ENCODE peak calls at places on chromosomes 5 and 9, in eight cellular contexts. One of them, this sample, is unnamed.

GRCh38 chr9:121890746-121891145 is 202.4 kb downstream of the TTLL11 start:
- DNase-seq in A549: no peak
- DNase-seq in mesothelial cell of epicardium: no peak
- DNase-seq in AG09319: no peak
- DNase-seq in esophagus squamous epithelium: no peak
- DNase-seq in ovary: no peak
- DNase-seq in progenitor cell of endocrine pancreas: no peak
- DNase-seq in prostate gland: no peak
- DNase-seq in this sample: no peak

GRCh38 chr5:128836571-128836970 is 128.7 kb upstream of the SLC27A6 start:
- DNase-seq in A549: no peak
- DNase-seq in mesothelial cell of epicardium: no peak
- DNase-seq in AG09319: no peak
- DNase-seq in esophagus squamous epithelium: no peak
- DNase-seq in ovary: no peak
- DNase-seq in progenitor cell of endocrine pancreas: no peak
- DNase-seq in prostate gland: no peak
- DNase-seq in this sample: no peak

GRCh38 chr9:124752967-124753366 is 18.1 kb downstream of the NR6A1 start:
- DNase-seq in A549: no peak
- DNase-seq in mesothelial cell of epicardium: no peak
- DNase-seq in AG09319: no peak
- DNase-seq in esophagus squamous epithelium: no peak
- DNase-seq in ovary: no peak
- DNase-seq in progenitor cell of endocrine pancreas: no peak
- DNase-seq in prostate gland: no peak
- DNase-seq in this sample: no peak

GRCh38 chr5:151880304-151880703 is 44.3 kb downstream of the GLRA1 start:
- DNase-seq in A549: no peak
- DNase-seq in mesothelial cell of epicardium: no peak
- DNase-seq in AG09319: no peak
- DNase-seq in esophagus squamous epithelium: no peak
- DNase-seq in ovary: no peak
- DNase-seq in progenitor cell of endocrine pancreas: no peak
- DNase-seq in prostate gland: no peak
- DNase-seq in this sample: no peak

GRCh38 chr5:67413749-67414148 is 217.2 kb upstream of the CD180 start:
- DNase-seq in A549: no peak
- DNase-seq in mesothelial cell of epicardium: no peak
- DNase-seq in AG09319: no peak
- DNase-seq in esophagus squamous epithelium: no peak
- DNase-seq in ovary: no peak
- DNase-seq in progenitor cell of endocrine pancreas: no peak
- DNase-seq in prostate gland: no peak
- DNase-seq in this sample: no peak

GRCh38 chr5:173781826-173782670 is 106.1 kb upstream of the CPEB4 start:
- DNase-seq in A549: peak; percentile 91
- DNase-seq in mesothelial cell of epicardium: no peak
- DNase-seq in AG09319: peak; percentile 61
- DNase-seq in esophagus squamous epithelium: peak; percentile 32
- DNase-seq in ovary: peak; percentile 80
- DNase-seq in progenitor cell of endocrine pancreas: no peak
- DNase-seq in prostate gland: peak; percentile 36
- DNase-seq in this sample: peak; percentile 23

GRCh38 chr5:175749591-175749990 is 91.7 kb downstream of the HRH2 start:
- DNase-seq in A549: no peak
- DNase-seq in mesothelial cell of epicardium: no peak
- DNase-seq in AG09319: no peak
- DNase-seq in esophagus squamous epithelium: no peak
- DNase-seq in ovary: no peak
- DNase-seq in progenitor cell of endocrine pancreas: no peak
- DNase-seq in prostate gland: no peak
- DNase-seq in this sample: no peak

GRCh38 chr5:93053825-93054224 is 527.2 kb downstream of the NR2F1-AS1 start:
- DNase-seq in A549: peak; percentile 47
- DNase-seq in mesothelial cell of epicardium: no peak
- DNase-seq in AG09319: no peak
- DNase-seq in esophagus squamous epithelium: no peak
- DNase-seq in ovary: no peak
- DNase-seq in progenitor cell of endocrine pancreas: no peak
- DNase-seq in prostate gland: no peak
- DNase-seq in this sample: no peak

GRCh38 chr5:67699560-67699959 is 503.0 kb upstream of the CD180 start:
- DNase-seq in A549: no peak
- DNase-seq in mesothelial cell of epicardium: no peak
- DNase-seq in AG09319: no peak
- DNase-seq in esophagus squamous epithelium: no peak
- DNase-seq in ovary: no peak
- DNase-seq in progenitor cell of endocrine pancreas: no peak
- DNase-seq in prostate gland: no peak
- DNase-seq in this sample: no peak

GRCh38 chr9:109466623-109467590 is 31.2 kb downstream of the PTPN3 start:
- DNase-seq in A549: no peak
- DNase-seq in mesothelial cell of epicardium: no peak
- DNase-seq in AG09319: no peak
- DNase-seq in esophagus squamous epithelium: no peak
- DNase-seq in ovary: no peak
- DNase-seq in progenitor cell of endocrine pancreas: no peak
- DNase-seq in prostate gland: no peak
- DNase-seq in this sample: no peak

GRCh38 chr9:86867658-86868313 is 79.5 kb downstream of the GAS1 start:
- DNase-seq in A549: no peak
- DNase-seq in mesothelial cell of epicardium: no peak
- DNase-seq in AG09319: no peak
- DNase-seq in esophagus squamous epithelium: no peak
- DNase-seq in ovary: no peak
- DNase-seq in progenitor cell of endocrine pancreas: no peak
- DNase-seq in prostate gland: no peak
- DNase-seq in this sample: no peak

GRCh38 chr5:64767959-64768357 is 533 bp downstream of the SREK1IP1 start:
- DNase-seq in A549: peak; percentile 14
- DNase-seq in mesothelial cell of epicardium: no peak
- DNase-seq in AG09319: no peak
- DNase-seq in esophagus squamous epithelium: no peak
- DNase-seq in ovary: no peak
- DNase-seq in progenitor cell of endocrine pancreas: no peak
- DNase-seq in prostate gland: peak; percentile 10
- DNase-seq in this sample: no peak

GRCh38 chr9:31023793-31024192 is 1360.7 kb upstream of the ACO1 start:
- DNase-seq in A549: no peak
- DNase-seq in mesothelial cell of epicardium: no peak
- DNase-seq in AG09319: no peak
- DNase-seq in esophagus squamous epithelium: no peak
- DNase-seq in ovary: no peak
- DNase-seq in progenitor cell of endocrine pancreas: no peak
- DNase-seq in prostate gland: no peak
- DNase-seq in this sample: no peak

DNA sequence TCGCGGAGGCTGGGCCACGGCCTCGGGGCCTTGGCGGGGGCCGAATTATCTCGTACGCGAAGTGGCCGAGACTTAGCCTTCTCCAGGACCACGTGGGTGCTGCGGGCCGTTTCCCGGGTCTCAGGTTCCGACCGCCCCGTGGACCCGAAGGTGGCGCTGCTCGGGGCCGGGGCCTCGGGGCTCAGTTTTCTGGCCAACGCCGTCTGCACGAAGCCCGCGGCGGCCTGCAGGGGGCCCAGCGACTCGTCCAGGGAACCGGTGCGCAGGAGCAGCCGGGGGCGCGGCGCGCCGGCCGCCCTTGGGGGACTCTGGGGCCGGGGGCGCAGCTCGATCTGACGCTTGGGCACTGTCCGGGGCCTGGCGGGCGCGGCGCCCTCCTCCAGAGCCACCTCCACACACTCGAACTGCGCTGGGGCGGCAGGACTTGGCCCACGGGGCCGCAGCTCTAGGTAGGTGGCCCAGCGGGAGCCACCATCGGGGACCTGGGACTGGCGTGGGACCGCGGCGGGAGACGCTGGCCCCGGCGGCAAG is 716 bp downstream of the PROB1 start:
- DNase-seq in A549: no peak
- DNase-seq in mesothelial cell of epicardium: no peak
- DNase-seq in AG09319: no peak
- DNase-seq in esophagus squamous epithelium: no peak
- DNase-seq in ovary: peak; percentile 54
- DNase-seq in progenitor cell of endocrine pancreas: peak; percentile 68
- DNase-seq in prostate gland: no peak
- DNase-seq in this sample: peak; percentile 48
- TF ChIP-seq CTCF in A549: no peak
- TF ChIP-seq CTCF in mesothelial cell of epicardium: peak; percentile 57
- TF ChIP-seq CTCF in AG09319: peak; percentile 43
- TF ChIP-seq CTCF in esophagus squamous epithelium: peak; percentile 67
- TF ChIP-seq CTCF in ovary: no peak
- TF ChIP-seq CTCF in progenitor cell of endocrine pancreas: peak; percentile 72
- TF ChIP-seq CTCF in prostate gland: peak; percentile 40
- TF ChIP-seq CTCF in this sample: peak; percentile 37

GRCh38 chr5:59221769-59222168 is 638.9 kb downstream of the RAB3C start:
- DNase-seq in A549: no peak
- DNase-seq in mesothelial cell of epicardium: no peak
- DNase-seq in AG09319: no peak
- DNase-seq in esophagus squamous epithelium: no peak
- DNase-seq in ovary: no peak
- DNase-seq in progenitor cell of endocrine pancreas: no peak
- DNase-seq in prostate gland: no peak
- DNase-seq in this sample: no peak

GRCh38 chr5:59212596-59212995 is 629.7 kb downstream of the RAB3C start:
- DNase-seq in A549: no peak
- DNase-seq in mesothelial cell of epicardium: no peak
- DNase-seq in AG09319: no peak
- DNase-seq in esophagus squamous epithelium: no peak
- DNase-seq in ovary: no peak
- DNase-seq in progenitor cell of endocrine pancreas: no peak
- DNase-seq in prostate gland: no peak
- DNase-seq in this sample: no peak

GRCh38 chr5:59222687-59223511 is 640.0 kb downstream of the RAB3C start:
- DNase-seq in A549: no peak
- DNase-seq in mesothelial cell of epicardium: no peak
- DNase-seq in AG09319: no peak
- DNase-seq in esophagus squamous epithelium: no peak
- DNase-seq in ovary: no peak
- DNase-seq in progenitor cell of endocrine pancreas: no peak
- DNase-seq in prostate gland: no peak
- DNase-seq in this sample: no peak

GRCh38 chr5:59216845-59217244 is 634.0 kb downstream of the RAB3C start:
- DNase-seq in A549: peak; percentile 43
- DNase-seq in mesothelial cell of epicardium: no peak
- DNase-seq in AG09319: no peak
- DNase-seq in esophagus squamous epithelium: no peak
- DNase-seq in ovary: no peak
- DNase-seq in progenitor cell of endocrine pancreas: no peak
- DNase-seq in prostate gland: no peak
- DNase-seq in this sample: no peak

DNA sequence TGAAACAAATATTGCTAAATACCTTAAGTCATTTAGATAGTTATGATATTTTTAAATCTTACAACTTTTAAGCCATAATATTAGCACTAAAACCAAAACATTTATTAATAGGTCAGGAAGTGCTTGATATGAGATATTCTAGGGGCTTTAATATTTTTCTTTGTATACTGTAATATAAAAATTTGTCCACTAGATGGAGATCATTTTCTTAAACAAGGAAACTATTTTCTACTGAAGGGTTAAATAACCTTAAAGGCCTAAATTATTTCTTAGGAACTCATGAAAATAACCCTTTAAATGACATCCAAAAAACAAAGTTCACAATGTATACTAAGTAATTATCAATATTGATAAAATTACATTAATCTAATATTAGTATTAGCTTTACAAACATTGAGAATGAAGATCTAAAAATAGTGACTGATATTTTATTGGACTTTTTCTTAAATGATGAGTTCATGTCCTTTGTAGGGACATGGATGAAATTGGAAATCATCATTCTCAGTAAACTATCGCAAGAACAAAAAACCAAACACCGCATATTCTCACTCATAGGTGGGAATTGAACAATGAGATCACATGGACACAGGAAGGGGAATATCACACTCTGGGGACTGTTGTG is 635.7 kb downstream of the RAB3C start:
- DNase-seq in A549: no peak
- DNase-seq in mesothelial cell of epicardium: no peak
- DNase-seq in AG09319: no peak
- DNase-seq in esophagus squamous epithelium: no peak
- DNase-seq in ovary: no peak
- DNase-seq in progenitor cell of endocrine pancreas: no peak
- DNase-seq in prostate gland: no peak
- DNase-seq in this sample: no peak
- TF ChIP-seq CTCF in A549: peak; percentile 36
- TF ChIP-seq CTCF in mesothelial cell of epicardium: peak; percentile 82
- TF ChIP-seq CTCF in AG09319: peak; percentile 21
- TF ChIP-seq CTCF in esophagus squamous epithelium: no peak
- TF ChIP-seq CTCF in ovary: no peak
- TF ChIP-seq CTCF in progenitor cell of endocrine pancreas: peak; percentile 59
- TF ChIP-seq CTCF in prostate gland: peak; percentile 40
- TF ChIP-seq CTCF in this sample: peak; percentile 55

DNA sequence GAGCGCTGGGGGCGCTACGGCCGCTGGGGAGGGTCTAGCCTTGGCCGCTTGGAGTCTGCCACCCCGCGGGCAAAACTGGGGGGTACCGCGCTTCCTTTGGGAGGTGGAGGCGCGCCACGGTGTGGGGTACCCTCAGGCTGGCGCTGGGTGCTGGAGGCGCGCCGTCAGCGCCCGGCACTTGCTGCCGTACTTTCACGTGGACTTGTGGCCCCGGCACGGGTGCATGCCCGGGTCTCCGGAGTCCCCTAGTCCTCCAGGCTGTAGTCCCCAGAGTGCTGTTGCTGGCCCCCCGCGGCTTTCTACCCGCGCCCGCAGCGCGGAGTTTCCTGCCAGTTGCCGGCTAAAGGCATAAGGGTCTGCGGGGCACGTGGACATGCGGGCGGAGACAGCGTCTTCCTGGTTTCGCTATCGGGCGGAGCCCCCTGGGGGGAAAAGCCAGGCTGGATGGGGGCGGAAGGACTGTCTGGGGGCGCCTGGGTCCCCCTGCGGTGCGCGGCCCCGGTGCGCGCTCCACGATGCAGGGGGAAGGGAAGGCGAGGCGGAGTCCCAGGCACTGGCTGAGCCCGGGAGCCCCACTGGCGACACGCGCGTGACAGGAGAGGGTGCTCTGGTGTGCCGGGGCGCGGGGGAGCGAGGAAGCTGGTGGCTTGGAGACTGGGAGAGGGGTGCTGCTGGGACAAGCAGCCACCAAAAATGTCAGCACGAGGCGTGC is 666 bp downstream of the PPARGC1B start:
- DNase-seq in A549: peak; percentile 36
- DNase-seq in mesothelial cell of epicardium: peak; percentile 21
- DNase-seq in AG09319: no peak
- DNase-seq in esophagus squamous epithelium: no peak
- DNase-seq in ovary: peak; percentile 32
- DNase-seq in progenitor cell of endocrine pancreas: no peak
- DNase-seq in prostate gland: peak; percentile 24
- DNase-seq in this sample: peak; percentile 28
- TF ChIP-seq CTCF in A549: peak; percentile 21
- TF ChIP-seq CTCF in mesothelial cell of epicardium: no peak
- TF ChIP-seq CTCF in AG09319: no peak
- TF ChIP-seq CTCF in esophagus squamous epithelium: no peak
- TF ChIP-seq CTCF in ovary: no peak
- TF ChIP-seq CTCF in progenitor cell of endocrine pancreas: peak; percentile 16
- TF ChIP-seq CTCF in prostate gland: no peak
- TF ChIP-seq CTCF in this sample: no peak

DNA sequence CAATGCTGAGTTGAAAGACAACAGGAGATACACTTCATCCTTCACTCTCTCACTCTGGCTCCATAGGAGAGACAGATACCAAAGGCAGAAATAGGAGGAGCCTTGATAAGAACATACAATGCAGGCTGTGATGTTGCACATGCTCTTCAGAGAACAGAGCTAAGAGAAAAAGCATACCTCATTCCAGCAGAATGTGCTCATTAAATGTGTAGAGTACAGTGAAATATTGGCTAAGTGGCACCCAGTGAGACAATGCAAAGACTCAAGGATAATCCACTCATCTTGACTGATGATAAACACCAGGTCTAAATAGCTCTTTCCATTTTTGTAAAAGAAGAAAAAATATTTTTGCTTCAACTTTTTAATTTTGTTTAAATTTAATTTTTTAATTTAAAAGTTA is 139.7 kb downstream of the OR2K2 start:
- DNase-seq in A549: no peak
- DNase-seq in mesothelial cell of epicardium: no peak
- DNase-seq in AG09319: no peak
- DNase-seq in esophagus squamous epithelium: no peak
- DNase-seq in ovary: no peak
- DNase-seq in progenitor cell of endocrine pancreas: no peak
- DNase-seq in prostate gland: no peak
- DNase-seq in this sample: no peak
- TF ChIP-seq CTCF in A549: no peak
- TF ChIP-seq CTCF in mesothelial cell of epicardium: no peak
- TF ChIP-seq CTCF in AG09319: no peak
- TF ChIP-seq CTCF in esophagus squamous epithelium: no peak
- TF ChIP-seq CTCF in ovary: no peak
- TF ChIP-seq CTCF in progenitor cell of endocrine pancreas: no peak
- TF ChIP-seq CTCF in prostate gland: no peak
- TF ChIP-seq CTCF in this sample: no peak

This sample was measured in natural killer cell.